ENCODE peak calls at places on chromosome 2, in nine cellular contexts. U, T, Q, M, V, A, R, W and F are unnamed samples.

GRCh38 chr2:170300993-170301392 is 123.0 kb downstream of the MYO3B start:
- DNase-seq in U (no peak), T (no peak), Q (no peak), M (no peak), V (no peak), A (no peak), R (no peak), W (no peak), F (no peak)

GRCh38 chr2:119888673-119889072 is 124.2 kb upstream of the EPB41L5 start:
- DNase-seq in U (no peak), T (no peak), Q (no peak), M (no peak), V (no peak), A (no peak), R (no peak), W (no peak), F (no peak)

GRCh38 chr2:229901819-229902218 is 20.0 kb downstream of the TRIP12 start:
- DNase-seq in U (peak), T (no peak), Q (peak), M (no peak), V (peak), A (no peak), R (no peak), W (no peak), F (no peak)

GRCh38 chr2:238114331-238114841 is 14.2 kb downstream of the ESPNL start:
- DNase-seq in U (no peak), T (no peak), Q (no peak), M (no peak), V (no peak), A (no peak), R (no peak), W (no peak), F (peak)

GRCh38 chr2:231483398-231484329 is 19.4 kb upstream of the NCL start:
- DNase-seq in U (no peak), T (no peak), Q (peak), M (no peak), V (no peak), A (no peak), R (peak), W (no peak), F (peak)

GRCh38 chr2:196427996-196428634 is 211.4 kb upstream of the CCDC150 start:
- DNase-seq in U (no peak), T (no peak), Q (no peak), M (no peak), V (no peak), A (no peak), R (no peak), W (no peak), F (no peak)

GRCh38 chr2:16852651-16853050 is 187.0 kb upstream of the CYRIA start:
- DNase-seq in U (no peak), T (no peak), Q (no peak), M (no peak), V (peak), A (no peak), R (no peak), W (no peak), F (no peak)

GRCh38 chr2:163838890-163839289 is 103.1 kb upstream of the FIGN start:
- DNase-seq in U (no peak), T (no peak), Q (no peak), M (no peak), V (no peak), A (no peak), R (no peak), W (no peak), F (no peak)

GRCh38 chr2:12719400-12720104 is 2.8 kb downstream of the TRIB2 start:
- DNase-seq in U (no peak), T (no peak), Q (no peak), M (no peak), V (peak), A (no peak), R (no peak), W (no peak), F (no peak)